ENCODE peak calls at places on chromosomes 12 and 14, in nine cellular contexts. G is MCF 10A; O is NCI-H1092 treated with DMSO at 0.1 percent for 48 hours; F is NCI-H146; R is stimulated activated CD4-positive, alpha-beta T cell treated with anti-CD3 and anti-CD28 coated beads, Interleukin-15, amount 100 ng/mL, for 48 hours; Y is T-helper 9 cell; N is IMR-90; P is lower leg skin; Q is ovary. V is an unnamed sample.

GRCh38 chr14:69987416-69988144 is 108.4 kb downstream of the SMOC1 start:
- DNase-seq in F (no peak), Q (no peak), N (no peak), R (no peak), G (no peak), O (no peak), P (no peak), Y (no peak), V (no peak)

GRCh38 chr12:121975029-121975428 is 46.7 kb upstream of the BCL7A start:
- DNase-seq in N (no peak), O (no peak), R (no peak), G (no peak), Q (no peak), P (no peak), F (no peak), Y (no peak), V (no peak)

GRCh38 chr14:104427126-104427851 is 152.3 kb upstream of the C14orf180 start:
- DNase-seq in N (no peak), Q (no peak), P (peak), R (no peak), G (no peak), O (no peak), F (no peak), Y (no peak), V (no peak)

GRCh38 chr12:24960222-24960855 is 11.4 kb upstream of the BCAT1 start:
- DNase-seq in Y (no peak), N (peak), Q (no peak), F (no peak), R (peak), P (no peak), O (no peak), G (peak), V (no peak)

GRCh38 chr12:109433618-109434017 is 43.5 kb downstream of the KCTD10 start:
- DNase-seq in R (no peak), P (no peak), F (no peak), Y (no peak), O (no peak), N (no peak), Q (no peak), G (no peak), V (no peak)

GRCh38 chr12:124224535-124225110 is 70.3 kb upstream of the RFLNA start:
- DNase-seq in Q (no peak), O (no peak), F (no peak), P (no peak), R (no peak), N (no peak), G (no peak), Y (no peak), V (no peak)

GRCh38 chr12:51520576-51521325 is 70.3 kb upstream of the SCN8A start:
- DNase-seq in N (no peak), P (peak), F (no peak), Q (no peak), G (no peak), Y (no peak), R (no peak), O (no peak), V (no peak)

GRCh38 chr12:129193263-129193871 is 340.1 kb downstream of the GLT1D1 start:
- DNase-seq in Q (no peak), P (no peak), N (no peak), R (no peak), O (no peak), F (peak), G (peak), Y (no peak), V (no peak)

GRCh38 chr12:88309546-88309945 is 167.4 kb downstream of the TMTC3 start:
- DNase-seq in O (no peak), R (no peak), Y (no peak), G (peak), Q (no peak), P (no peak), F (no peak), N (peak), V (no peak)

GRCh38 chr12:116916714-116917114 is 6.0 kb downstream of the FBXW8 start:
- DNase-seq in P (no peak), N (peak), O (no peak), G (peak), Y (no peak), F (peak), Q (no peak), R (no peak), V (no peak)

GRCh38 chr12:79782197-79782890 is 91.6 kb upstream of the PAWR start:
- DNase-seq in P (no peak), F (no peak), O (no peak), Q (no peak), N (peak), G (no peak), Y (no peak), R (no peak), V (no peak)

GRCh38 chr14:50303744-50304471 is 8.1 kb downstream of the L2HGDH start:
- DNase-seq in G (peak), F (no peak), R (no peak), P (no peak), Q (no peak), N (peak), Y (no peak), O (no peak), V (no peak)

GRCh38 chr14:38208825-38209562 is 1.3 kb downstream of the SSTR1 start:
- DNase-seq in O (peak), Q (no peak), G (no peak), F (no peak), R (no peak), Y (no peak), P (no peak), N (peak), V (no peak)

GRCh38 chr14:25050494-25051170 is 685 bp upstream of the STXBP6 start:
- DNase-seq in N (peak), R (no peak), G (no peak), P (no peak), Q (no peak), Y (no peak), F (no peak), O (no peak), V (no peak)

GRCh38 chr12:27841392-27841882 is 61.4 kb upstream of the MANSC4 start:
- DNase-seq in O (no peak), Y (no peak), R (no peak), G (peak), N (peak), P (no peak), Q (no peak), F (no peak), V (no peak)

GRCh38 chr14:33765251-33765650 is 185.6 kb downstream of the EGLN3 start:
- DNase-seq in Q (peak), P (no peak), G (no peak), R (no peak), F (no peak), N (no peak), O (no peak), Y (no peak), V (peak)

V was measured in uterus.